ENCODE peak calls at places on chromosome 11, in nine cellular contexts. B, Y, O, U, X, H, E, S and L are unnamed samples.

GRCh38 chr11:35010656-35011055 is 94.2 kb downstream of the PDHX start:
- DNase-seq in S (no peak), H (no peak), U (no peak), Y (no peak), B (no peak), X (no peak), E (no peak), O (no peak), L (no peak)

GRCh38 chr11:117871160-117871559 is 5.3 kb downstream of the FXYD6 start:
- DNase-seq in U (no peak), O (no peak), X (no peak), B (no peak), S (no peak), Y (no peak), E (no peak), H (no peak), L (no peak)

GRCh38 chr11:112352907-112353306 is 92.2 kb upstream of the PLET1 start:
- DNase-seq in X (no peak), U (no peak), B (no peak), Y (no peak), S (no peak), E (no peak), O (no peak), H (no peak), L (no peak)

GRCh38 chr11:11422291-11423128 is 69.5 kb upstream of the CSNK2A3 start:
- DNase-seq in B (no peak), E (no peak), O (no peak), X (no peak), U (no peak), H (no peak), Y (no peak), S (no peak), L (no peak)

GRCh38 chr11:47412152-47412746 is 3.9 kb downstream of the SLC39A13 start:
- DNase-seq in E (peak; percentile 72), B (peak; percentile 69), Y (peak; percentile 71), U (no peak), H (peak; percentile 68), S (no peak), O (no peak), X (no peak), L (peak; percentile 75)

GRCh38 chr11:76787911-76788596 is 4.9 kb downstream of the TSKU start:
- DNase-seq in X (no peak), O (peak; percentile 64), H (no peak), U (no peak), E (no peak), B (peak; percentile 20), S (no peak), Y (no peak), L (no peak)

GRCh38 chr11:17188675-17189074 is 19.1 kb downstream of the PIK3C2A start:
- DNase-seq in O (no peak), Y (no peak), U (no peak), B (no peak), E (no peak), S (no peak), H (no peak), X (no peak), L (no peak)

GRCh38 chr11:115566185-115566765 is 62.1 kb upstream of the CADM1 start:
- DNase-seq in H (no peak), X (no peak), Y (no peak), B (no peak), U (no peak), O (no peak), E (no peak), S (no peak), L (no peak)

GRCh38 chr11:70738661-70739060 is 340.3 kb downstream of the CTTN start:
- DNase-seq in X (no peak), H (no peak), E (no peak), Y (no peak), B (no peak), U (no peak), S (no peak), O (no peak), L (peak; percentile 34)

GRCh38 chr11:89220684-89221339 is 43.1 kb downstream of the TYR start:
- DNase-seq in B (no peak), Y (no peak), H (no peak), S (no peak), X (no peak), O (no peak), E (no peak), U (no peak), L (no peak)

GRCh38 chr11:20367313-20367948 is 3.9 kb downstream of the HTATIP2 start:
- DNase-seq in O (peak; percentile 85), S (peak; percentile 66), X (peak; percentile 58), B (no peak), Y (peak; percentile 77), E (no peak), U (no peak), H (peak; percentile 70), L (no peak)

GRCh38 chr11:35529971-35530495 is 4.6 kb upstream of the PAMR1 start:
- DNase-seq in O (peak; percentile 99), H (no peak), U (no peak), X (peak; percentile 92), B (no peak), E (no peak), S (peak; percentile 90), Y (no peak), L (no peak)

GRCh38 chr11:35223429-35223828 is 84.5 kb downstream of the CD44 start:
- DNase-seq in S (peak; percentile 64), X (peak; percentile 45), Y (no peak), O (peak; percentile 47), B (no peak), U (no peak), H (no peak), E (no peak), L (no peak)

GRCh38 chr11:93131709-93132108 is 66.1 kb downstream of the SLC36A4 start:
- DNase-seq in O (no peak), S (no peak), H (peak; percentile 14), B (no peak), X (no peak), Y (no peak), U (no peak), E (no peak), L (no peak)

GRCh38 chr11:117189191-117189940 is 9.8 kb upstream of the TAGLN start:
- DNase-seq in X (no peak), U (no peak), O (no peak), B (peak; percentile 38), Y (no peak), E (no peak), S (no peak), H (no peak), L (peak; percentile 80)

GRCh38 chr11:43830928-43831440 is 49.6 kb upstream of the ALKBH3 start:
- DNase-seq in H (peak; percentile 90), B (no peak), O (peak; percentile 98), X (peak; percentile 98), E (no peak), Y (peak; percentile 60), S (peak; percentile 97), U (no peak), L (no peak)

GRCh38 chr11:126173257-126173656 is 38.2 kb downstream of the RPUSD4 start:
- DNase-seq in X (no peak), Y (no peak), B (no peak), H (no peak), S (no peak), O (no peak), U (no peak), E (no peak), L (no peak)

GRCh38 chr11:3201112-3201581 is 17.5 kb downstream of the MRGPRG start:
- DNase-seq in U (no peak), H (no peak), B (no peak), Y (no peak), X (no peak), S (no peak), E (no peak), O (no peak), L (no peak)

GRCh38 chr11:65329944-65330403 is 3.7 kb upstream of the DPF2 start:
- DNase-seq in X (peak; percentile 83), E (no peak), Y (peak; percentile 92), O (peak; percentile 98), S (peak; percentile 91), U (peak; percentile 89), B (peak; percentile 70), H (peak; percentile 93), L (peak; percentile 76)

GRCh38 chr11:86014221-86014620 is 54.7 kb downstream of the PICALM start:
- DNase-seq in S (no peak), B (no peak), E (no peak), H (no peak), O (no peak), X (no peak), Y (no peak), U (no peak), L (no peak)

GRCh38 chr11:62603072-62603408 is 1.4 kb upstream of the MTA2 start:
- DNase-seq in E (no peak), S (no peak), H (no peak), Y (no peak), O (peak; percentile 13), B (no peak), X (no peak), U (no peak), L (no peak)

GRCh38 chr11:130106381-130106780 is 36.7 kb downstream of the APLP2 start:
- DNase-seq in X (no peak), E (no peak), Y (no peak), B (no peak), S (no peak), H (no peak), O (no peak), U (no peak), L (no peak)

GRCh38 chr11:59918987-59919589 is 19.1 kb upstream of the OOSP1 start:
- DNase-seq in B (no peak), X (no peak), S (no peak), E (no peak), O (peak; percentile 45), U (peak; percentile 46), Y (no peak), H (peak; percentile 40), L (no peak)

GRCh38 chr11:129436573-129436972 is 60.9 kb downstream of the BARX2 start:
- DNase-seq in O (no peak), B (no peak), U (no peak), S (no peak), Y (no peak), E (no peak), H (no peak), X (no peak), L (no peak)

GRCh38 chr11:129992161-129992944 is 10.3 kb downstream of the PRDM10 start:
- DNase-seq in B (peak; percentile 50), U (peak; percentile 64), E (no peak), O (peak; percentile 31), Y (peak; percentile 28), S (peak; percentile 20), H (peak; percentile 20), X (no peak), L (no peak)

GRCh38 chr11:20031155-20032001 is 128.9 kb downstream of the DBX1 start:
- DNase-seq in E (no peak), U (no peak), S (no peak), X (peak; percentile 78), Y (no peak), B (no peak), H (no peak), O (peak; percentile 88), L (no peak)

GRCh38 chr11:69958308-69958707 is 119.8 kb upstream of the ANO1 start:
- DNase-seq in E (no peak), O (peak; percentile 60), X (peak; percentile 55), H (no peak), U (no peak), S (no peak), B (no peak), Y (no peak), L (no peak)

GRCh38 chr11:28346209-28346608 is 238.0 kb downstream of the METTL15 start:
- DNase-seq in B (no peak), U (no peak), E (no peak), X (no peak), S (no peak), H (no peak), Y (no peak), O (no peak), L (no peak)

GRCh38 chr11:112961751-112962747 is 829 bp downstream of the NCAM1 start:
- DNase-seq in U (no peak), S (no peak), E (no peak), B (peak; percentile 24), X (no peak), H (no peak), O (no peak), Y (no peak), L (peak; percentile 45)

GRCh38 chr11:27557223-27557622 is 50.7 kb upstream of the LIN7C start:
- DNase-seq in H (no peak), E (no peak), Y (no peak), O (no peak), X (no peak), U (no peak), S (no peak), B (no peak), L (no peak)

GRCh38 chr11:20025331-20025840 is 134.9 kb downstream of the DBX1 start:
- DNase-seq in S (no peak), B (no peak), U (no peak), O (no peak), Y (no peak), H (no peak), X (no peak), E (no peak), L (no peak)